ENCODE peak calls at places on chromosomes 13 and 19, in nine cellular contexts. One of them, this sample, is unnamed.

GRCh38 chr13:70384156-70384555 is 275.9 kb upstream of the KLHL1 start:
- DNase-seq in astrocyte: no peak
- DNase-seq in CD8-positive, alpha-beta T cell: no peak
- DNase-seq in Calu3: no peak
- DNase-seq in keratinocyte: no peak
- DNase-seq in endothelial cell: no peak
- DNase-seq in cardiac muscle cell: no peak
- DNase-seq in astrocyte of the cerebellum: no peak
- DNase-seq in choroid plexus epithelial cell: no peak
- DNase-seq in this sample: no peak

GRCh38 chr19:17332677-17333581 is 1.7 kb downstream of the ANO8 start:
- DNase-seq in Calu3: no peak
- DNase-seq in keratinocyte: no peak
- DNase-seq in endothelial cell: no peak
- DNase-seq in astrocyte of the cerebellum: no peak
- DNase-seq in CD8-positive, alpha-beta T cell: no peak
- DNase-seq in cardiac muscle cell: peak
- DNase-seq in astrocyte: peak
- DNase-seq in choroid plexus epithelial cell: peak
- DNase-seq in this sample: no peak

GRCh38 chr13:45108716-45109706 is 11.3 kb upstream of the GTF2F2 start:
- DNase-seq in Calu3: no peak
- DNase-seq in cardiac muscle cell: no peak
- DNase-seq in keratinocyte: no peak
- DNase-seq in endothelial cell: no peak
- DNase-seq in CD8-positive, alpha-beta T cell: no peak
- DNase-seq in choroid plexus epithelial cell: peak
- DNase-seq in astrocyte of the cerebellum: peak
- DNase-seq in astrocyte: peak
- DNase-seq in this sample: no peak

GRCh38 chr13:109088101-109088500 is 458.7 kb downstream of the MYO16 start:
- DNase-seq in keratinocyte: no peak
- DNase-seq in astrocyte of the cerebellum: no peak
- DNase-seq in astrocyte: no peak
- DNase-seq in endothelial cell: no peak
- DNase-seq in choroid plexus epithelial cell: peak
- DNase-seq in CD8-positive, alpha-beta T cell: no peak
- DNase-seq in Calu3: no peak
- DNase-seq in cardiac muscle cell: no peak
- DNase-seq in this sample: no peak

GRCh38 chr19:46490774-46491173 is 4.9 kb downstream of the PNMA8B start:
- DNase-seq in endothelial cell: no peak
- DNase-seq in cardiac muscle cell: no peak
- DNase-seq in astrocyte of the cerebellum: no peak
- DNase-seq in CD8-positive, alpha-beta T cell: no peak
- DNase-seq in Calu3: no peak
- DNase-seq in astrocyte: no peak
- DNase-seq in choroid plexus epithelial cell: no peak
- DNase-seq in keratinocyte: no peak
- DNase-seq in this sample: no peak

GRCh38 chr19:6362024-6362344 is 653 bp downstream of the CLPP start:
- DNase-seq in cardiac muscle cell: no peak
- DNase-seq in choroid plexus epithelial cell: no peak
- DNase-seq in Calu3: no peak
- DNase-seq in keratinocyte: no peak
- DNase-seq in endothelial cell: no peak
- DNase-seq in astrocyte: no peak
- DNase-seq in astrocyte of the cerebellum: no peak
- DNase-seq in CD8-positive, alpha-beta T cell: no peak
- DNase-seq in this sample: no peak

GRCh38 chr19:2049741-2050348 is 1.2 kb downstream of the MKNK2 start:
- DNase-seq in astrocyte: peak
- DNase-seq in cardiac muscle cell: peak
- DNase-seq in CD8-positive, alpha-beta T cell: peak
- DNase-seq in Calu3: peak
- DNase-seq in endothelial cell: peak
- DNase-seq in keratinocyte: no peak
- DNase-seq in astrocyte of the cerebellum: no peak
- DNase-seq in choroid plexus epithelial cell: peak
- DNase-seq in this sample: no peak

GRCh38 chr19:38734426-38735256 is 9.6 kb downstream of the CAPN12 start:
- DNase-seq in astrocyte of the cerebellum: no peak
- DNase-seq in CD8-positive, alpha-beta T cell: peak
- DNase-seq in choroid plexus epithelial cell: peak
- DNase-seq in Calu3: peak
- DNase-seq in cardiac muscle cell: no peak
- DNase-seq in endothelial cell: no peak
- DNase-seq in keratinocyte: no peak
- DNase-seq in astrocyte: no peak
- DNase-seq in this sample: no peak

GRCh38 chr19:46221981-46222610 is 7.4 kb upstream of the IGFL1 start:
- DNase-seq in endothelial cell: no peak
- DNase-seq in astrocyte of the cerebellum: no peak
- DNase-seq in Calu3: peak
- DNase-seq in keratinocyte: no peak
- DNase-seq in CD8-positive, alpha-beta T cell: no peak
- DNase-seq in astrocyte: peak
- DNase-seq in choroid plexus epithelial cell: peak
- DNase-seq in cardiac muscle cell: peak
- DNase-seq in this sample: no peak

GRCh38 chr13:45280751-45281634 is 60.0 kb downstream of the TPT1 start:
- DNase-seq in CD8-positive, alpha-beta T cell: peak
- DNase-seq in Calu3: peak
- DNase-seq in cardiac muscle cell: peak
- DNase-seq in astrocyte: peak
- DNase-seq in astrocyte of the cerebellum: peak
- DNase-seq in endothelial cell: peak
- DNase-seq in choroid plexus epithelial cell: peak
- DNase-seq in keratinocyte: peak
- DNase-seq in this sample: peak

GRCh38 chr13:111388851-111389500 is 68.5 kb downstream of the TEX29 start:
- DNase-seq in endothelial cell: no peak
- DNase-seq in choroid plexus epithelial cell: no peak
- DNase-seq in Calu3: no peak
- DNase-seq in cardiac muscle cell: no peak
- DNase-seq in keratinocyte: no peak
- DNase-seq in astrocyte: no peak
- DNase-seq in astrocyte of the cerebellum: no peak
- DNase-seq in CD8-positive, alpha-beta T cell: peak
- DNase-seq in this sample: no peak

GRCh38 chr19:40739871-40740703 is 10.2 kb downstream of the ACTMAP start:
- DNase-seq in astrocyte: no peak
- DNase-seq in endothelial cell: no peak
- DNase-seq in Calu3: no peak
- DNase-seq in cardiac muscle cell: no peak
- DNase-seq in keratinocyte: no peak
- DNase-seq in choroid plexus epithelial cell: no peak
- DNase-seq in CD8-positive, alpha-beta T cell: no peak
- DNase-seq in astrocyte of the cerebellum: no peak
- DNase-seq in this sample: no peak

GRCh38 chr13:99200433-99201167 is at the start of gene UBAC2:
- DNase-seq in keratinocyte: peak
- DNase-seq in choroid plexus epithelial cell: peak
- DNase-seq in Calu3: peak
- DNase-seq in astrocyte of the cerebellum: peak
- DNase-seq in cardiac muscle cell: peak
- DNase-seq in astrocyte: peak
- DNase-seq in endothelial cell: peak
- DNase-seq in CD8-positive, alpha-beta T cell: peak
- DNase-seq in this sample: peak

GRCh38 chr19:45121827-45122345 is 28.9 kb downstream of the PPP1R37 start:
- DNase-seq in Calu3: no peak
- DNase-seq in astrocyte: no peak
- DNase-seq in choroid plexus epithelial cell: no peak
- DNase-seq in cardiac muscle cell: no peak
- DNase-seq in astrocyte of the cerebellum: no peak
- DNase-seq in keratinocyte: no peak
- DNase-seq in CD8-positive, alpha-beta T cell: no peak
- DNase-seq in endothelial cell: no peak
- DNase-seq in this sample: no peak

GRCh38 chr13:45847554-45848224 is 3.9 kb downstream of the SIAH3 start:
- DNase-seq in astrocyte of the cerebellum: no peak
- DNase-seq in endothelial cell: no peak
- DNase-seq in Calu3: peak
- DNase-seq in cardiac muscle cell: peak
- DNase-seq in keratinocyte: no peak
- DNase-seq in CD8-positive, alpha-beta T cell: peak
- DNase-seq in astrocyte: peak
- DNase-seq in choroid plexus epithelial cell: peak
- DNase-seq in this sample: no peak

GRCh38 chr13:99626461-99627082 is 125.3 kb downstream of the TM9SF2 start:
- DNase-seq in Calu3: no peak
- DNase-seq in cardiac muscle cell: no peak
- DNase-seq in astrocyte: peak
- DNase-seq in CD8-positive, alpha-beta T cell: no peak
- DNase-seq in keratinocyte: no peak
- DNase-seq in endothelial cell: no peak
- DNase-seq in choroid plexus epithelial cell: peak
- DNase-seq in astrocyte of the cerebellum: no peak
- DNase-seq in this sample: no peak

GRCh38 chr13:53098455-53098854 is 69.8 kb downstream of the OLFM4 start:
- DNase-seq in astrocyte: no peak
- DNase-seq in astrocyte of the cerebellum: no peak
- DNase-seq in CD8-positive, alpha-beta T cell: no peak
- DNase-seq in endothelial cell: no peak
- DNase-seq in keratinocyte: no peak
- DNase-seq in Calu3: no peak
- DNase-seq in choroid plexus epithelial cell: no peak
- DNase-seq in cardiac muscle cell: peak
- DNase-seq in this sample: no peak

GRCh38 chr13:85498774-85499173 is 300.4 kb downstream of the SLITRK6 start:
- DNase-seq in cardiac muscle cell: no peak
- DNase-seq in Calu3: no peak
- DNase-seq in astrocyte of the cerebellum: no peak
- DNase-seq in CD8-positive, alpha-beta T cell: no peak
- DNase-seq in choroid plexus epithelial cell: no peak
- DNase-seq in keratinocyte: no peak
- DNase-seq in endothelial cell: no peak
- DNase-seq in astrocyte: no peak
- DNase-seq in this sample: no peak

GRCh38 chr19:17073869-17074627 is 1.2 kb downstream of the HAUS8 start:
- DNase-seq in endothelial cell: no peak
- DNase-seq in choroid plexus epithelial cell: no peak
- DNase-seq in astrocyte of the cerebellum: no peak
- DNase-seq in astrocyte: no peak
- DNase-seq in keratinocyte: no peak
- DNase-seq in cardiac muscle cell: no peak
- DNase-seq in Calu3: no peak
- DNase-seq in CD8-positive, alpha-beta T cell: no peak
- DNase-seq in this sample: no peak

GRCh38 chr19:31232871-31233270 is 116.4 kb downstream of the TSHZ3 start:
- DNase-seq in choroid plexus epithelial cell: peak
- DNase-seq in Calu3: no peak
- DNase-seq in astrocyte of the cerebellum: peak
- DNase-seq in endothelial cell: no peak
- DNase-seq in keratinocyte: no peak
- DNase-seq in CD8-positive, alpha-beta T cell: no peak
- DNase-seq in cardiac muscle cell: no peak
- DNase-seq in astrocyte: peak
- DNase-seq in this sample: no peak

GRCh38 chr19:51327066-51327985 is 14.6 kb downstream of the VSIG10L start:
- DNase-seq in choroid plexus epithelial cell: peak
- DNase-seq in keratinocyte: no peak
- DNase-seq in cardiac muscle cell: peak
- DNase-seq in astrocyte of the cerebellum: no peak
- DNase-seq in CD8-positive, alpha-beta T cell: peak
- DNase-seq in astrocyte: no peak
- DNase-seq in endothelial cell: peak
- DNase-seq in Calu3: peak
- DNase-seq in this sample: no peak
- TF ChIP-seq CTCF in choroid plexus epithelial cell: peak
- TF ChIP-seq CTCF in keratinocyte: no peak
- TF ChIP-seq CTCF in cardiac muscle cell: peak
- TF ChIP-seq CTCF in astrocyte of the cerebellum: no peak
- TF ChIP-seq CTCF in CD8-positive, alpha-beta T cell: no peak
- TF ChIP-seq CTCF in astrocyte: no peak
- TF ChIP-seq CTCF in endothelial cell: no peak
- TF ChIP-seq CTCF in Calu3: peak
- TF ChIP-seq CTCF in this sample: no peak

GRCh38 chr19:41930926-41931592 is 2.8 kb upstream of the ERFL start:
- DNase-seq in cardiac muscle cell: no peak
- DNase-seq in keratinocyte: no peak
- DNase-seq in CD8-positive, alpha-beta T cell: no peak
- DNase-seq in choroid plexus epithelial cell: no peak
- DNase-seq in astrocyte: no peak
- DNase-seq in astrocyte of the cerebellum: no peak
- DNase-seq in Calu3: no peak
- DNase-seq in endothelial cell: no peak
- DNase-seq in this sample: no peak
- TF ChIP-seq CTCF in cardiac muscle cell: peak
- TF ChIP-seq CTCF in keratinocyte: peak
- TF ChIP-seq CTCF in CD8-positive, alpha-beta T cell: peak
- TF ChIP-seq CTCF in choroid plexus epithelial cell: peak
- TF ChIP-seq CTCF in astrocyte: peak
- TF ChIP-seq CTCF in astrocyte of the cerebellum: peak
- TF ChIP-seq CTCF in Calu3: no peak
- TF ChIP-seq CTCF in endothelial cell: peak
- TF ChIP-seq CTCF in this sample: peak

GRCh38 chr19:12141405-12141736 is 1.2 kb upstream of the ZNF20 start:
- DNase-seq in astrocyte: no peak
- DNase-seq in CD8-positive, alpha-beta T cell: no peak
- DNase-seq in choroid plexus epithelial cell: no peak
- DNase-seq in keratinocyte: no peak
- DNase-seq in cardiac muscle cell: no peak
- DNase-seq in astrocyte of the cerebellum: no peak
- DNase-seq in Calu3: no peak
- DNase-seq in endothelial cell: no peak
- DNase-seq in this sample: no peak
- TF ChIP-seq CTCF in astrocyte: no peak
- TF ChIP-seq CTCF in CD8-positive, alpha-beta T cell: peak
- TF ChIP-seq CTCF in choroid plexus epithelial cell: no peak
- TF ChIP-seq CTCF in keratinocyte: no peak
- TF ChIP-seq CTCF in cardiac muscle cell: no peak
- TF ChIP-seq CTCF in astrocyte of the cerebellum: no peak
- TF ChIP-seq CTCF in Calu3: no peak
- TF ChIP-seq CTCF in endothelial cell: peak
- TF ChIP-seq CTCF in this sample: no peak

DNA sequence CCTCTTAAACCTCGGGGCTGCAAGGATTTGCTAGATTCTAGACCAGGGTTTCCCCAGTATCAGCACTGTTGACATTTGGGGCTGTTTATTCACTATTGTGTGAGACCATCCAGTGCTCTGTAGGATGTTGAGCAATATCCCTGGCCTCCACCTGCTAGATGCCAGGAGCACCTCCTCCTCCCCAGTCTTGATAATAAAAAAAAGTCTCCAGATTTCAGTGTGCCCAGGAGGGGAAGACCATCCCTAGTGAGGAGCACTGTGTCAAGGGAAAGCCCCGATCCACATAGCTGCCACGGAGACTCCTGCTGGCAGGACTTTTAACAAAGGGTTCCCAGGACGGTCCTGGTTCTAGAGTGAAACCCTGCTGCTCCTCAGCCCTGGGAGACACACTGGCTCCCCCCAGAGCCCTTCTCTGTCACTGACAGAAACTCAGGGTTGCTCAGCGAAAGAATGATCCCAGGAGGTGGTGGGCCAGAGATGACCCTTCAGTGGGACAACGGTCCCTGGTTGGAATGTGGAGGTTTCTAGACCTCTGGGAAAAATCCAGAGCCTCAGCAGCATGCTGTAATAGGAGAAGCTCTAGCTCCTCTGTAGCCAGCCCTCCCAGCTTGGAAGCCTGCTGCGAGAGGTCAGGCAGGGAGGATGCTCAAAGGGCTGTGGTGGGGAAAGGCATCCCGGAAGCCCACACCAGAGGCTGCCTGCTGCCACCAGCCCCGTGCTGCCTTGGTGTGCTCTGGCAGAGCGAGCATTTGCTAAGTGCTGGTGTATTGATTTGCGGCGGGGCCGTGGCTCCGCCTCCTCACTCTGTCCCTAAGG is 20.3 kb downstream of the LYL1 start:
- DNase-seq in endothelial cell: peak
- DNase-seq in astrocyte: peak
- DNase-seq in astrocyte of the cerebellum: peak
- DNase-seq in choroid plexus epithelial cell: peak
- DNase-seq in CD8-positive, alpha-beta T cell: no peak
- DNase-seq in Calu3: peak
- DNase-seq in keratinocyte: no peak
- DNase-seq in cardiac muscle cell: peak
- DNase-seq in this sample: no peak
- TF ChIP-seq CTCF in endothelial cell: no peak
- TF ChIP-seq CTCF in astrocyte: peak
- TF ChIP-seq CTCF in astrocyte of the cerebellum: peak
- TF ChIP-seq CTCF in choroid plexus epithelial cell: peak
- TF ChIP-seq CTCF in CD8-positive, alpha-beta T cell: no peak
- TF ChIP-seq CTCF in Calu3: no peak
- TF ChIP-seq CTCF in keratinocyte: no peak
- TF ChIP-seq CTCF in cardiac muscle cell: peak
- TF ChIP-seq CTCF in this sample: peak